ENCODE peak calls at places on chromosome 11, in eight cellular contexts. Z, F, L, H, U, V, P and X are unnamed samples.

GRCh38 chr11:45150943-45151342 is 4.5 kb downstream of the PRDM11 start:
- DNase-seq in Z (no peak), F (no peak), L (no peak), H (no peak), U (no peak), V (no peak), P (no peak), X (no peak)

GRCh38 chr11:123546515-123546914 is 107.9 kb downstream of the SCN3B start:
- DNase-seq in Z (no peak), F (no peak), L (no peak), H (no peak), U (no peak), V (no peak), P (no peak), X (no peak)

GRCh38 chr11:10436224-10436623 is 18.8 kb upstream of the AMPD3 start:
- DNase-seq in Z (no peak), F (no peak), L (no peak), H (no peak), U (no peak), V (no peak), P (no peak), X (no peak)

GRCh38 chr11:3192511-3193372 is 25.9 kb downstream of the MRGPRG start:
- DNase-seq in Z (no peak), F (no peak), L (no peak), H (no peak), U (no peak), V (peak), P (no peak), X (peak)

GRCh38 chr11:35272391-35272821 is 133.4 kb downstream of the CD44 start:
- DNase-seq in Z (no peak), F (no peak), L (no peak), H (no peak), U (no peak), V (no peak), P (no peak), X (peak)

GRCh38 chr11:69216609-69217008 is 60.9 kb downstream of the SMIM38 start:
- DNase-seq in Z (no peak), F (no peak), L (no peak), H (no peak), U (no peak), V (peak), P (no peak), X (no peak)

GRCh38 chr11:107490836-107491235 is 33.2 kb upstream of the CWF19L2 start:
- DNase-seq in Z (no peak), F (no peak), L (no peak), H (no peak), U (no peak), V (no peak), P (no peak), X (no peak)

GRCh38 chr11:64406221-64406946 is 47.4 kb downstream of the RPS6KA4 start:
- DNase-seq in Z (no peak), F (no peak), L (no peak), H (no peak), U (no peak), V (no peak), P (no peak), X (no peak)

GRCh38 chr11:72925656-72926055 is 111.4 kb downstream of the ATG16L2 start:
- DNase-seq in Z (no peak), F (no peak), L (no peak), H (no peak), U (no peak), V (no peak), P (no peak), X (no peak)

GRCh38 chr11:75668508-75669297 is at the start of gene MAP6:
- DNase-seq in Z (peak), F (peak), L (peak), H (no peak), U (peak), V (peak), P (no peak), X (no peak)

GRCh38 chr11:34356918-34357645 is 728 bp downstream of the ABTB2 start:
- DNase-seq in Z (peak), F (no peak), L (peak), H (peak), U (peak), V (peak), P (peak), X (peak)

GRCh38 chr11:96228472-96228871 is 114.5 kb downstream of the MAML2 start:
- DNase-seq in Z (no peak), F (peak), L (no peak), H (peak), U (no peak), V (peak), P (peak), X (no peak)

GRCh38 chr11:2883717-2884423 is 1.7 kb downstream of the CDKN1C start:
- DNase-seq in Z (peak), F (no peak), L (no peak), H (no peak), U (no peak), V (peak), P (no peak), X (no peak)

GRCh38 chr11:46127150-46127638 is 5.9 kb upstream of the PHF21A start:
- DNase-seq in Z (peak), F (peak), L (peak), H (peak), U (no peak), V (peak), P (no peak), X (peak)

GRCh38 chr11:115170133-115170815 is 333.9 kb downstream of the CADM1 start:
- DNase-seq in Z (peak), F (peak), L (peak), H (peak), U (no peak), V (peak), P (peak), X (no peak)

GRCh38 chr11:134482865-134483264 is 70.8 kb upstream of the B3GAT1 start:
- DNase-seq in Z (no peak), F (no peak), L (no peak), H (no peak), U (no peak), V (no peak), P (no peak), X (no peak)

GRCh38 chr11:31827458-31828206 is 16.5 kb upstream of the PAX6 start:
- DNase-seq in Z (no peak), F (no peak), L (peak), H (no peak), U (no peak), V (no peak), P (no peak), X (no peak)